ENCODE peak calls at places on chromosomes 4 and X, in four cellular contexts. W is fibroblast of lung, P is cardiac muscle cell, V is pancreas. X is an unnamed sample. For H3K9me3 and H3K4me1, the result is how much of the 10 kb centered on the place peaks cover.

GRCh38 chr4:52957220-52957686 is 95.1 kb downstream of the RASL11B start:
- DNase-seq in W (peak), P (peak), V (no peak), X (no peak)

GRCh38 chr4:147078875-147079658 is 133.4 kb upstream of the TTC29 start:
- DNase-seq in P (peak), V (no peak), W (peak), X (peak)

GRCh38 chrX:110444996-110445395 is 86.3 kb downstream of the RTL9 start:
- DNase-seq in V (no peak), W (no peak), P (no peak), X (no peak)

GRCh38 chrX:153774576-153775292 is 6.1 kb upstream of the SRPK3 start:
- DNase-seq in P (no peak), W (no peak), V (no peak), X (peak)

GRCh38 chr4:84985952-84986351 is 19.5 kb upstream of the WDFY3 start:
- DNase-seq in W (peak), V (no peak), P (no peak), X (no peak)

GRCh38 chrX:123121241-123121640 is 62.8 kb upstream of the GRIA3 start:
- DNase-seq in V (no peak), W (peak), P (no peak), X (no peak)

GRCh38 chr4:139628184-139629012 is 37.2 kb upstream of the MGST2 start:
- DNase-seq in V (no peak), W (no peak), P (peak), X (no peak)

GRCh38 chr4:8917868-8918783 is 46.5 kb upstream of the HMX1 start:
- DNase-seq in P (peak), V (peak), W (peak), X (peak)

GRCh38 chr4:146062325-146062715 is 113.2 kb upstream of the LSM6 start:
- DNase-seq in W (no peak), P (no peak), V (no peak), X (no peak)

GRCh38 chrX:39972340-39972739 is 125.4 kb downstream of the BCOR start:
- DNase-seq in V (no peak), W (peak), P (no peak), X (no peak)

GRCh38 chr4:85573270-85573669 is 98.3 kb downstream of the ARHGAP24 start:
- DNase-seq in P (no peak), V (no peak), W (peak), X (no peak)

GRCh38 chr4:165813606-165814005 is 59.4 kb upstream of the TLL1 start:
- DNase-seq in V (no peak), P (no peak), W (peak), X (no peak)

GRCh38 chrX:55007633-55008032 is 7.5 kb downstream of the APEX2 start:
- DNase-seq in W (peak), P (no peak), V (no peak), X (no peak)

GRCh38 chrX:101685923-101686322 is 26.3 kb upstream of the ARMCX2 start:
- DNase-seq in P (no peak), V (no peak), W (peak), X (no peak)

GRCh38 chr4:52925531-52925968 is 63.4 kb downstream of the RASL11B start:
- DNase-seq in V (no peak), W (peak), P (peak), X (no peak)

GRCh38 chr4:97153042-97153441 is 990.2 kb downstream of the STPG2 start:
- DNase-seq in P (peak), W (peak), V (no peak), X (no peak)

GRCh38 chrX:38004046-38004445 is 2.3 kb upstream of the SYTL5 start:
- DNase-seq in V (no peak), P (no peak), W (no peak), X (no peak)

GRCh38 chr4:147735413-147736301 is 3.8 kb downstream of the ARHGAP10 start:
- DNase-seq in W (peak), V (no peak), P (no peak), X (no peak)

GRCh38 chr4:8640816-8641215 is 48.3 kb downstream of the CPZ start:
- DNase-seq in P (no peak), V (no peak), W (no peak), X (peak)

GRCh38 chrX:107752714-107753113 is 22.9 kb downstream of the TSC22D3 start:
- DNase-seq in W (no peak), V (no peak), P (no peak), X (no peak)

GRCh38 chr4:3525532-3526430 is 6.4 kb downstream of the LRPAP1 start:
- DNase-seq in V (peak), W (no peak), P (no peak), X (no peak)

GRCh38 chr4:183264614-183265013 is 55.5 kb downstream of the CLDN22 start:
- DNase-seq in V (no peak), W (peak), P (no peak), X (no peak)

GRCh38 chr4:1379351-1379781 is 26.9 kb downstream of the NKX1-1 start:
- DNase-seq in W (no peak), P (no peak), V (peak), X (peak)

GRCh38 chr4:176563591-176563990 is 229.1 kb downstream of the VEGFC start:
- DNase-seq in W (no peak), P (peak), V (no peak), X (no peak)

GRCh38 chr4:5812506-5813229 is 80.2 kb downstream of the CRMP1 start:
- DNase-seq in W (peak), V (no peak), P (peak), X (no peak)

GRCh38 chr4:182874158-182874855 is 42.9 kb downstream of the DCTD start:
- DNase-seq in P (no peak), V (no peak), W (no peak), X (no peak)

GRCh38 chr4:8844976-8845690 is 26.5 kb downstream of the HMX1 start:
- DNase-seq in V (no peak), W (no peak), P (no peak), X (no peak)

GRCh38 chr4:137610960-137611359 is 78.7 kb upstream of the PCDH18 start:
- DNase-seq in V (no peak), P (peak), W (peak), X (no peak)

GRCh38 chrX:53086464-53086863 is 4.3 kb downstream of the TSPYL2 start:
- DNase-seq in W (no peak), P (no peak), V (peak), X (peak)

GRCh38 chr4:189185810-189186432 is 754.8 kb upstream of the FRG1 start:
- DNase-seq in P (peak), V (no peak), W (no peak), X (no peak)

GRCh38 chrX:132022115-132022862 is 813 bp upstream of the STK26 start:
- DNase-seq in V (no peak), W (no peak), P (peak), X (no peak)

GRCh38 chrX:123454712-123455431 is 270.8 kb downstream of the GRIA3 start:
- DNase-seq in W (no peak), P (peak), V (no peak), X (no peak)

GRCh38 chr4:123386608-123387007 is 10.0 kb upstream of the SPRY1 start:
- DNase-seq in W (peak), P (no peak), V (no peak), X (no peak)

GRCh38 chr4:151012376-151012775 is 2.7 kb downstream of the LRBA start:
- DNase-seq in W (no peak), V (no peak), P (no peak), X (no peak)

GRCh38 chr4:33104190-33104773 is 2384.1 kb downstream of the PCDH7 start:
- DNase-seq in W (peak), V (no peak), P (no peak), X (no peak)

GRCh38 chrX:64975491-64975890 is 759 bp downstream of the ZC4H2 start:
- DNase-seq in P (peak), W (peak), V (peak), X (peak)

GRCh38 chrX:131762802-131763234 is 218.9 kb downstream of the OR13H1 start:
- DNase-seq in W (peak), V (no peak), P (no peak), X (no peak)

GRCh38 chrX:9677098-9677739 is 88.4 kb downstream of the GPR143 start:
- DNase-seq in W (peak), P (no peak), V (no peak), X (no peak)

DNA sequence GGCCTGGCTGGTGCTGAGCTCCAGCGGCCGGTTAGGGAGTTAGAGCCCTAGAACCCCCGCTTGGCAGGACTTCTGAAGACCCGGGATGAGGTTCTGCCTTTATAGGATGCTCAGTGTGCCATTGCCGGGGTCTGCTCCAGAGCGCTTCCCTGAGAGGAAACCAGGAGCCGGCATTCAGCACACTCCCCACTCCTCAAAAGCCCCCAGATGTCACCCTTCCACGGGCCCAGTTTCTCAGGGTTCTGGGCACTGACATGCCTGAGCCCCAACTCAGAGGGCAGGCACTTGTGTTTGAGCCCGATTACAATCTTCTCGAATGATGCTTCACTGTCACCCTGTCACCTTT is 6.5 kb downstream of the NKX3-2 start:
- DNase-seq in W (no peak), V (no peak), P (no peak), X (no peak)
- H3K9me3 ChIP-seq in W (under half), V (under half), P (under half), X (under half)

GRCh38 chrX:13080128-13080795 is 35.8 kb upstream of the FAM9C start:
- DNase-seq in P (no peak), W (no peak), V (no peak), X (no peak)

GRCh38 chrX:13076176-13076956 is 31.9 kb upstream of the FAM9C start:
- DNase-seq in P (no peak), V (no peak), W (peak), X (no peak)

GRCh38 chrX:13074297-13075262 is 30.2 kb upstream of the FAM9C start:
- DNase-seq in P (no peak), V (no peak), W (no peak), X (no peak)

GRCh38 chrX:13078739-13079444 is 34.5 kb upstream of the FAM9C start:
- DNase-seq in P (no peak), V (no peak), W (peak), X (peak)

GRCh38 chrX:13077168-13077567 is 32.7 kb upstream of the FAM9C start:
- DNase-seq in V (no peak), P (no peak), W (peak), X (no peak)
- H3K4me1 ChIP-seq in V (under half), P (under half), W (under half), X (under half)

GRCh38 chr4:180827193-180827592 is 1416.0 kb upstream of the TENM3 start:
- DNase-seq in W (peak), P (peak), V (no peak), X (no peak)
- H3K4me3 ChIP-seq in W (peak), P (no peak), V (no peak), X (peak)

DNA sequence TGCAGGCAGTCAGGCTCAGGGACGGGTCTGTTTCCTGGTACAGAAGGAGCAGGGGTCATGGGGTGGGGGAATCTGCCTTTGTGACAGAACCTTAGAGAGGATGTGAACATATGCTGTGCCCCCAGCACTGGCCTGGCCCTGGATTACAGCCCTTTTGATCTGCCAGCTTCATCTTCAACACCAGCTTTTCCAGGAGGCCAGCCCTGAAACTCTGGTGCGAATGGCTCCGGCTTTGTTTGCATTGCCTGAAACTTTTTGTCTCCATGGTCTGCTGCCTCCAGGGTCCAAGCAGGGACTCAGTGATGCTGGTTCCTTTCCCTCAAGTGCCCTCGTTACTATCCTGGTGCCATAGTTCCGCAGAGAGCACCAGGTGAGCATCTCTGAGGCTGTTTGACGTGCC is 2.1 kb downstream of the CNGA2 start:
- DNase-seq in P (no peak), V (no peak), W (no peak), X (no peak)
- H3K9me3 ChIP-seq in P (under half), V (under half), W (under half), X (under half)

DNA sequence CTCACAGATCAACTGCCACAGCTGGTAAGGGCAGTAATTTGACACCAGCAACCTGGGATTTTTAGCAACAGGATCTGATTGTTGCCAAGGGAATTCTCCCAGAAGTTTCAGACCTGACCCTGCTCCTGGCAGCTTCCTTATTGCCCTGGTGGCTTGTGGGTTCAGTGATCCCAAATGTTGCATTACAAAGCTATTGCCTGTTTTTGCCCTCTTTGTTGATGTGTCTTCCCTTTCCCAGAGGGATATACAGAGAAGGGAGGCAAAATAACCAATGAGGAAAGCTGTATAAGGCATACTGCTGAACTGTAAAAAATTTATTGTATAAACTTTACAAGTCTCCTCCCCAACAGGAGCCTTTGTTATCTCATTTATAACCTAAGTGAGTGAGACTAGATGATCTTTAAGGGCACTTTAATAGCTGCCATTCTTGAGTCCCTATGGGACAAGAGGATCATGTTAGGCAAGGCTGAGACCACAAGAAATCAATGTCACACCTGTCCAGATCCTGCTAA is 22.2 kb downstream of the VSIG4 start:
- DNase-seq in V (no peak), W (no peak), P (no peak), X (no peak)
- H3K4me1 ChIP-seq in V (under half), W (under half), P (under half), X (under half)

DNA sequence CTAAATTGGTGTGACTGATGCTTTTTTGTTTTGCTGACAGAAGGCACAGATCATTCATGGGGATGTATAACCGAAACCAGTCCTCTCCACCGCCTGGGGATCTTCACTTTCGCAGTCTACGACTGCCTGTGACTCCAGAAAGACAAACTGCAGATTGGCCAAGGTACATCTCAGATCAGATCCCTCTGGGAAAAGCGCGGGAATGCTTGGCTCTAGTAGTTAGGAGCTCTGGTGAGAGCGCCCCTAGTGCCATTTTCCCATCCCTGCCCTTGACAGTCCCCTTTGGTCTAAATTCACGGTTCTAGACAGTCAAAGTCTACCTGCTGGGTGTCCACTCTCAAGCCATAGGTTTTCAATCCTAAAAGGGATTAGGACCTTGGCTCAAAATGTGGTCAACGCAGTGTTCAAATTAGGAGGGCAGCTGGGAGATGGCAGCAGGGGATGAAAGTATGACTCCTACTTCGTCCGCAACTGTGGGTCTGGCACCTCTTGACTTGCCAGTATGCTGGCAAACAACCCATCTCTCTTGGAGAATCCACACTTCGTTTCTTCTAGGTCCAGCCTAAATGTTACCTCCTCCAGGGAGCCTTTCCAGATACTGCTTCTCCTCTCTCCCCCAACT is 6.9 kb upstream of the HAND2 start:
- DNase-seq in V (no peak), P (peak), W (no peak), X (no peak)
- H3K4me3 ChIP-seq in V (no peak), P (no peak), W (no peak), X (peak)

DNA sequence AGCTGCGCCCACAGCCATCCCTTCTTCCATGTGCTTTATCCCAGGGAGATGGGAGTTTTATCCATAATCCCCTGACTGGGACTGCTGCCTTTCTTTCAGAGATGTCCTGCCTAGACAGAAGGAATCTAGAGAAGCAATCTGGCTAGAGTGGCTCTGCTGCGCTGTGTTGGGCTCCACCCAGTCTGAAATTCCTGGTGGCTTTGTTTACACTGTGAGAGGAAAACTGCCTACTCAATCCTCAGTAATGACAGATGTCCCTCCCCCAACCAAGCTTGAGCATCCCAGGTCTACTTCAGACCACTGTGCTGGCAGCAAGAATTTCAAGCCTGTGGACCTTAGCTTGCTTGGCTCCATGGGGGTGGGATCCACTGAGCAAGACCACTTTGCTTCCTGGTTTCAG is 116.9 kb upstream of the AR start:
- DNase-seq in P (no peak), W (no peak), V (no peak), X (no peak)
- H3K9me3 ChIP-seq in P (under half), W (under half), V (under half), X (under half)

GRCh38 chr4:185716008-185716976 is 95.7 kb downstream of the SORBS2 start:
- DNase-seq in P (no peak), W (no peak), V (no peak), X (no peak)

GRCh38 chr4:185713731-185714130 is 98.3 kb downstream of the SORBS2 start:
- DNase-seq in W (no peak), V (no peak), P (no peak), X (no peak)

GRCh38 chr4:185719493-185719843 is 92.5 kb downstream of the SORBS2 start:
- DNase-seq in W (no peak), V (no peak), P (no peak), X (no peak)

GRCh38 chr4:185718578-185719492 is 93.2 kb downstream of the SORBS2 start:
- DNase-seq in W (no peak), V (no peak), P (no peak), X (no peak)

GRCh38 chr4:185717018-185717726 is 94.8 kb downstream of the SORBS2 start:
- DNase-seq in W (no peak), V (no peak), P (no peak), X (no peak)
- H3K4me1 ChIP-seq in W (under half), V (half or more), P (under half), X (half or more)

GRCh38 chr4:159048166-159048886 is 54.6 kb upstream of the RAPGEF2 start:
- DNase-seq in P (peak), W (peak), V (peak), X (peak)

GRCh38 chr4:159049780-159050375 is 53.0 kb upstream of the RAPGEF2 start:
- DNase-seq in W (no peak), P (no peak), V (no peak), X (no peak)

GRCh38 chr4:159046683-159047082 is 56.2 kb upstream of the RAPGEF2 start:
- DNase-seq in W (no peak), V (no peak), P (no peak), X (no peak)

GRCh38 chr4:159045321-159045720 is 57.6 kb upstream of the RAPGEF2 start:
- DNase-seq in P (no peak), W (no peak), V (no peak), X (no peak)

DNA sequence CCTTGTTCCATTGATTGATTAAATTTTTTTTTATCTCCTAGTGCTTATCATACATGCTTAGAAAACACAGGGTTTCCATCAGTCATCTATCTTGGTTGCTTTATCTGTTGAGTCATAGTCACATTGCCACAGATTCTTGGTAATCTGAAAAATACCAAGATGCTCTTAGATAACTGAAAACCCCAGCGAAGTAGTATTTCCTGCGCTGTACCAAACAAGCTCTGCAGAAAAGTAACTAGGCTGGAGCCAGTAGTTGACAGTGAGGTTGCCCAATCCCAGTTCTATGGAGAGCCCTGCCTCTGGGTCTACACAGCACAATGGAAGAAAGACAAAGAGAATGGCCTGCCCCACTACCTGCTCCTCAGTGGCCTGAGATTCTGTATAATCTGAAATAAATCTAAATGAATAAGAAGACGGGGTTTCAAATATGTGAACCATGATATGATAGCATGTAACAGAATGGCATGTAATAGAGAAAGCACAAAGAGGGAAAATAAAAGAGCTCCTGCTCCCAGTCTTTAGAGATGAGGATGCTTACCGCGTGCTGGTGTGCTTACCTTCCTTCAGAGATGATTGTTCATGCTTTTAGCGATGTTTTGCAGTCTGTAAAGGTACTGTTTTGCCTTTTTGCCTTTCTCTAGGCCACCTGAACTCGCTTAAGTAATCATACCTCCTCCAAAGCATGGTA is 55.3 kb upstream of the RAPGEF2 start:
- DNase-seq in P (no peak), W (peak), V (no peak), X (no peak)
- H3K4me3 ChIP-seq in P (no peak), W (no peak), V (no peak), X (peak)

GRCh38 chr4:11328401-11328800 is 100.3 kb downstream of the HS3ST1 start:
- DNase-seq in W (no peak), V (no peak), P (no peak), X (no peak)

GRCh38 chr4:11323771-11324170 is 104.9 kb downstream of the HS3ST1 start:
- DNase-seq in V (no peak), P (no peak), W (no peak), X (no peak)
- H3K9me3 ChIP-seq in V (under half), P (under half), W (under half), X (under half)